ENCODE peak calls at places on chromosomes 13 and 19, in six cellular contexts. F, X, M, W, Z and Y are unnamed samples.

GRCh38 chr19:17339088-17339741 is 1.9 kb downstream of the GTPBP3 start:
- DNase-seq in F (no peak), X (no peak), M (no peak), W (no peak), Z (no peak), Y (no peak)

GRCh38 chr19:5324947-5325346 is 15.7 kb downstream of the PTPRS start:
- DNase-seq in F (no peak), X (no peak), M (no peak), W (no peak), Z (no peak), Y (no peak)

GRCh38 chr13:46288570-46289259 is 77.0 kb downstream of the LRRC63 start:
- DNase-seq in F (peak; percentile 27), X (no peak), M (no peak), W (no peak), Z (no peak), Y (peak; percentile 23)

GRCh38 chr19:48713041-48713863 is 6.3 kb downstream of the MAMSTR start:
- DNase-seq in F (no peak), X (no peak), M (no peak), W (no peak), Z (no peak), Y (no peak)

GRCh38 chr19:38433268-38433733 is at the start of gene RYR1:
- DNase-seq in F (peak; percentile 72), X (peak; percentile 57), M (peak; percentile 79), W (no peak), Z (peak; percentile 26), Y (no peak)

GRCh38 chr13:45196091-45196490 is 4.8 kb downstream of the KCTD4 start:
- DNase-seq in F (no peak), X (no peak), M (no peak), W (no peak), Z (no peak), Y (no peak)

GRCh38 chr13:66543780-66544179 is 686.4 kb downstream of the PCDH9 start:
- DNase-seq in F (no peak), X (no peak), M (no peak), W (no peak), Z (no peak), Y (no peak)

GRCh38 chr13:22082437-22083100 is 411.7 kb downstream of the FGF9 start:
- DNase-seq in F (no peak), X (no peak), M (no peak), W (no peak), Z (no peak), Y (no peak)

GRCh38 chr19:4506449-4507149 is 11.7 kb downstream of the PLIN4 start:
- DNase-seq in F (no peak), X (no peak), M (no peak), W (no peak), Z (no peak), Y (no peak)

GRCh38 chr19:17560205-17560595 is 4.8 kb downstream of the COLGALT1 start:
- DNase-seq in F (no peak), X (peak; percentile 55), M (peak; percentile 85), W (no peak), Z (no peak), Y (no peak)

GRCh38 chr13:97367427-97367826 is 66.5 kb upstream of the RAP2A start:
- DNase-seq in F (no peak), X (no peak), M (no peak), W (no peak), Z (no peak), Y (no peak)

GRCh38 chr13:107770541-107770940 is 444.8 kb downstream of the LIG4 start:
- DNase-seq in F (no peak), X (no peak), M (no peak), W (no peak), Z (no peak), Y (no peak)

GRCh38 chr13:23901365-23901764 is 4.1 kb upstream of the C1QTNF9B start:
- DNase-seq in F (no peak), X (no peak), M (no peak), W (no peak), Z (no peak), Y (no peak)